ENCODE peak calls at places on chromosome 2, in seven cellular contexts. X is brain microvascular endothelial cell; A is mesothelial cell of epicardium; M is lower lobe of right lung; Q is CD8-positive, alpha-beta T cell; O is astrocyte of the spinal cord; B is body of pancreas. G is an unnamed sample.

GRCh38 chr2:105782123-105782522 is 37.4 kb downstream of the NCK2 start:
- DNase-seq in Q (no peak), O (no peak), X (no peak), M (no peak), A (no peak), B (no peak), G (no peak)

GRCh38 chr2:9994462-9994861 is 43.0 kb downstream of the GRHL1 start:
- DNase-seq in M (no peak), B (no peak), O (no peak), A (no peak), Q (no peak), X (no peak), G (no peak)

GRCh38 chr2:131580187-131580586 is 52.5 kb downstream of the CCDC74A start:
- DNase-seq in A (no peak), B (no peak), O (no peak), Q (no peak), M (no peak), X (no peak), G (no peak)

GRCh38 chr2:162297925-162298552 is 20.4 kb downstream of the IFIH1 start:
- DNase-seq in M (no peak), X (peak), O (peak), Q (peak), B (peak), A (no peak), G (peak)

GRCh38 chr2:60806988-60807681 is 51.1 kb downstream of the PAPOLG start:
- DNase-seq in O (peak), X (peak), M (no peak), Q (peak), A (no peak), B (no peak), G (peak)

GRCh38 chr2:148557844-148558436 is 86.6 kb upstream of the EPC2 start:
- DNase-seq in B (no peak), A (no peak), M (no peak), Q (no peak), X (no peak), O (no peak), G (no peak)

GRCh38 chr2:82139979-82140611 is 1835.5 kb upstream of the LRRTM1 start:
- DNase-seq in A (no peak), B (peak), O (no peak), Q (no peak), M (no peak), X (no peak), G (peak)

GRCh38 chr2:1993711-1994682 is 249.7 kb upstream of the PXDN start:
- DNase-seq in B (no peak), O (peak), Q (no peak), M (no peak), X (peak), A (no peak), G (no peak)

GRCh38 chr2:182726473-182726872 is 10.4 kb downstream of the DNAJC10 start:
- DNase-seq in B (no peak), A (no peak), X (no peak), M (no peak), Q (no peak), O (no peak), G (no peak)

GRCh38 chr2:38806001-38806400 is 28.0 kb downstream of the GEMIN6 start:
- DNase-seq in A (no peak), Q (no peak), M (no peak), X (no peak), O (no peak), B (no peak), G (no peak)

GRCh38 chr2:218125626-218126080 is at the start of gene CXCR2:
- DNase-seq in Q (no peak), A (no peak), B (no peak), X (no peak), O (no peak), M (peak), G (no peak)

GRCh38 chr2:64873472-64873924 is 115.7 kb upstream of the SLC1A4 start:
- DNase-seq in O (peak), M (peak), A (peak), X (peak), B (peak), Q (peak), G (peak)

GRCh38 chr2:191481305-191482075 is 196.4 kb upstream of the NABP1 start:
- DNase-seq in M (no peak), A (no peak), Q (no peak), B (no peak), X (no peak), O (peak), G (peak)

GRCh38 chr2:191474459-191474858 is 203.5 kb upstream of the NABP1 start:
- DNase-seq in O (no peak), B (no peak), X (no peak), Q (no peak), M (no peak), A (no peak), G (no peak)

GRCh38 chr2:191476901-191477300 is 201.0 kb upstream of the NABP1 start:
- DNase-seq in A (no peak), M (no peak), X (no peak), B (no peak), Q (no peak), O (no peak), G (no peak)

GRCh38 chr2:191479680-191480023 is 198.3 kb upstream of the NABP1 start:
- DNase-seq in Q (no peak), B (no peak), O (no peak), M (no peak), A (no peak), X (no peak), G (no peak)

GRCh38 chr2:191478754-191479679 is 198.9 kb upstream of the NABP1 start:
- DNase-seq in X (peak), M (no peak), B (peak), A (no peak), Q (no peak), O (peak), G (no peak)
- TF ChIP-seq CTCF in X (no peak), M (no peak), B (no peak), A (no peak), Q (no peak), O (no peak), G (no peak)

GRCh38 chr2:137168564-137168963 is 403.2 kb downstream of the THSD7B start:
- DNase-seq in X (no peak), M (no peak), A (no peak), B (no peak), O (peak), Q (no peak), G (peak)

GRCh38 chr2:137178955-137179377 is 413.6 kb downstream of the THSD7B start:
- DNase-seq in A (no peak), B (no peak), Q (no peak), M (no peak), X (no peak), O (peak), G (peak)

GRCh38 chr2:137167651-137168050 is 402.3 kb downstream of the THSD7B start:
- DNase-seq in M (no peak), X (no peak), Q (no peak), B (no peak), A (no peak), O (no peak), G (no peak)

GRCh38 chr2:137172162-137172561 is 406.8 kb downstream of the THSD7B start:
- DNase-seq in O (no peak), A (no peak), X (no peak), Q (no peak), M (no peak), B (no peak), G (no peak)

DNA sequence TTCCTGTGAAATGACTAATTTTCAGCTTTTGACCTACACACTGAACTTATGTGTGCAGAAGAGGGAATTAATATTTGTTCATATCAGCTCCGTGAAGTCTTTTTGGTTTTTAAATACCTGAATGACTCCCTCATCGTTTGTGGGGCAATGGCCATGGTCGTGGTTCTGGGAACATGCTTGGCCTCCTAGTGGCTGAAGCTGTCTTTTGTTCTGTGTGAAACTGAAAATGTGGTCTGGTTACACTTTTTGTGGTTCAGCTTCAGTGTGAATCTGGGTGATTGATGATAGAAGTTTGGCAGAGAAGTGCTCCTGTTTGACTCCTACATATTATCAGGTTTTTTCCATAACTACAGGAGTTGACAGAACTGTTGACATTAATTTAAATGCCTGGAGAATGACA is 408.2 kb downstream of the THSD7B start:
- DNase-seq in A (no peak), O (peak), M (no peak), Q (no peak), X (peak), B (no peak), G (peak)
- TF ChIP-seq CTCF in A (peak), O (peak), M (no peak), Q (no peak), X (peak), B (no peak), G (peak)

GRCh38 chr2:28340312-28341202 is 52.1 kb upstream of the FOSL2 start:
- DNase-seq in M (no peak), Q (no peak), X (no peak), A (no peak), O (no peak), B (no peak), G (no peak)
- TF ChIP-seq CTCF in M (no peak), Q (no peak), X (peak), A (no peak), O (peak), B (no peak), G (no peak)

GRCh38 chr2:63301481-63301880 is 250.9 kb downstream of the OTX1 start:
- DNase-seq in B (no peak), O (peak), A (no peak), X (no peak), Q (no peak), M (no peak), G (no peak)

GRCh38 chr2:63300835-63301234 is 250.2 kb downstream of the OTX1 start:
- DNase-seq in Q (no peak), B (no peak), X (no peak), O (no peak), M (no peak), A (no peak), G (no peak)
- TF ChIP-seq CTCF in Q (no peak), B (no peak), X (no peak), O (peak), M (no peak), A (no peak), G (no peak)

DNA sequence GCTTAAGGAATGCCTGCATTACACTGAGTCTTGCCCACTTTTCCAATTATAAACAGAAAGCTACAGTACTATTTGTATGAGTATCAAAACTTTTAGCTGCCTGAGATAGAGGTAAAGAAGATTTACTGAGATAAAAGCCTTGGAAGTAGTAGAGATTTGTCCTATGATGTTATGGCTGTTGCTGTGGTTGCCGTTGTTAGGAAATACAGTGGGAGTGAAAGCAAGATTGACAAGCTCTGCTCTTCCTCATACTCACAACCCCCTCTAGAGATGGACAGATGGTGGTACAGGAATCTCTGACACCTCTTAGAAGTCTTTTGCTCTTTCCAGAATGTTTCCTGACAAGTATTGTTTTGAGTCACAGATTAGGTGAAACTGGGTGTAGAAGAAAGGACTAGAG is 242.5 kb downstream of the RPIA start:
- DNase-seq in M (no peak), X (peak), A (no peak), O (no peak), Q (no peak), B (no peak), G (no peak)
- TF ChIP-seq CTCF in M (no peak), X (no peak), A (no peak), O (no peak), Q (no peak), B (no peak), G (no peak)

GRCh38 chr2:135471106-135471505 is 59.9 kb downstream of the ZRANB3 start:
- DNase-seq in M (no peak), X (no peak), A (no peak), O (no peak), B (no peak), Q (no peak), G (no peak)

GRCh38 chr2:135475128-135475527 is 55.9 kb downstream of the ZRANB3 start:
- DNase-seq in X (no peak), O (no peak), Q (no peak), A (no peak), M (no peak), B (no peak), G (no peak)

GRCh38 chr2:135473567-135473966 is 57.5 kb downstream of the ZRANB3 start:
- DNase-seq in O (peak), A (no peak), M (no peak), B (no peak), Q (peak), X (peak), G (peak)
- TF ChIP-seq CTCF in O (peak), A (no peak), M (peak), B (peak), Q (peak), X (peak), G (peak)

DNA sequence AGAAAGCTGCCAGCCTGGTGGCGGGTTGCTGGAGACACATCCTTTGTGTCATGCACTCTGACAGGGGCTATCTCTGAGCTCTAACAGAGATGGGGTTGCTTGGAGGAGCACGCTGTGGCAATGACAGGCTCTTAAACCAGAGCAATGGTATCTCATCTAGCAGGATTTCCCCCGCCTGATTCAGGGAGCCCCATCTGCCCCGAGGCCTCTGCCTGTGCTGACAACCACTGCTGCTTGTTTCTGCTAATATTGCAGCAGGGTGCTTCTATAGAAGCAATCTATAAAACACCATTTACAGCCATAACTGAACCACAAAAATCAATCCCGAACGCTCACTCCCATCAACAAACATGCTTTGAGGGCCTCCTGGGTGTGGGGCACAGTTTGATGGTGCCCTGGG is 12.8 kb upstream of the DNPEP start:
- DNase-seq in A (no peak), B (no peak), X (no peak), M (no peak), O (no peak), Q (no peak), G (no peak)
- TF ChIP-seq CTCF in A (no peak), B (no peak), X (no peak), M (no peak), O (no peak), Q (no peak), G (no peak)

DNA sequence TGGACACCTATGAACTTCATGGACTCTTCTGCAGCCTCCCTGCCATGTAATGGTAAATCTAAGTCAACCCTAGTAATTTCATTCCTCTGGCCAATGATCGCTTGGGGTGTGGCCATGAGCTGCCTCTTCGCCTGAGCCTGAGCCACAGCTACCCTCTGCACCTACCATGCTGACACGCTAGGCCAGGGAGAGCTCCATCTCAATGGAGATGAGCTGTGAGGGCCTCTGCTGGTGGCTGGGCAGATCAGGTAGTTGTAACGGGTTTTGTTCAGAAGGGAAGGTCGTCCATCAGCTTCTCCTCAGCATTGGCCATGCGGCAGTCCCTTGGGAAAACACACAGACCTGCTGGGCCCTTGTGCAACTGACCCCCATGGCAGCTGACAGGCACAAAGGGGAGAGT is 24.4 kb downstream of the MPHOSPH10 start:
- DNase-seq in Q (no peak), M (no peak), O (no peak), A (no peak), X (no peak), B (no peak), G (peak)
- TF ChIP-seq CTCF in Q (no peak), M (no peak), O (peak), A (no peak), X (peak), B (peak), G (peak)

DNA sequence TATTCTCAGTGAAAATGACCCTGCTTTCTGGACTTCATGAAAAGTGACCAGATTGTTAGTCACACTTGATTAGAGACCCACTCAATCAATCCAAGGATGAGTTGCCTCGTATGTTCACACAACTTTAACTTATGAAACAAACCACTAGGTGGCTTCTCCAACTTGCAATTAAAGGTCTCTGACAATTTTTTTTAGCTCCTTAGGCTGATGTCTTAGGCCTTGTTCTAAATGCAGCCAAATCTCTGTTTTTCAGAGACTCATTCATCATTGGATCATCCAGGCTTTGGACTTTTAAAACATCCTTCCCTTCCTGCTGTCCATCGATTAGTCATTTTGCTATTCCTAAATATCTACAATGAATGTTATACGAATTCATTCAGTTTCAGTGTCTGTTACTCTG is 63.3 kb downstream of the MREG start:
- DNase-seq in M (no peak), B (no peak), O (peak), Q (no peak), A (no peak), X (peak), G (peak)
- TF ChIP-seq CTCF in M (peak), B (peak), O (peak), Q (peak), A (peak), X (peak), G (peak)

DNA sequence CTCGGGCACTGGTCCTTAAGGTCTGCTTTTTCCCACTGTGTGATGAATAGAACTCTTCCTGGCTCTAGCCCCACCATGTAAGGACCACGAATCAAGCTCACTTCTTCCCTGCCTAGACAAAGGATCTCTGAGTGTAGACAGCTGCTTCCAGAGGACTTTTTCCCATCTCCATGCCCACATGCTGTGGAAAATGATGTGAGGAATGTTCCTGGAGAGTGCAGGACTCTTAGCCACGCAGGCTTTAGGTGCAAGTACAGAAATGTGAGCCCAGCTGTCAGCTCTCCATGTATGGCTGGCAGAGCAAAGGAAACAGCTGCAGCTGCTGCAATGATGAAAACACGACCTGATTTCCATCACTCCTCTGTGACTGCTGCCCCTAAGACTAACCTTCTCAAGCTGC is 35.5 kb downstream of the NXPH2 start:
- DNase-seq in X (no peak), M (no peak), A (no peak), B (no peak), Q (no peak), O (no peak), G (no peak)
- TF ChIP-seq CTCF in X (no peak), M (no peak), A (no peak), B (no peak), Q (no peak), O (no peak), G (no peak)

G was measured in bronchial epithelial cell.